ENCODE peak calls at places on chromosomes 12 and 14, in ten cellular contexts. U is stomach, N is psoas muscle, T is fibroblast of lung, S is mucosa of descending colon, P is coronary artery, J is fibroblast of mammary gland, W is fibroblast of villous mesenchyme, Z is mammary epithelial cell, G is brain microvascular endothelial cell. H is an unnamed sample.

GRCh38 chr14:74763803-74764531 is 851 bp downstream of the YLPM1 start:
- DNase-seq in S (no peak), U (no peak), Z (peak), P (peak), W (peak), G (peak), T (peak), N (no peak), J (peak), H (peak)

GRCh38 chr12:72547593-72547992 is 275.4 kb downstream of the TRHDE start:
- DNase-seq in G (no peak), T (peak), U (no peak), N (no peak), P (no peak), J (peak), W (peak), S (no peak), Z (peak), H (no peak)

GRCh38 chr14:80930836-80931389 is 10.6 kb downstream of the CEP128 start:
- DNase-seq in Z (peak), W (peak), N (no peak), T (peak), S (no peak), P (no peak), U (no peak), G (peak), J (peak), H (peak)

GRCh38 chr14:40417777-40418401 is 985.7 kb upstream of the FBXO33 start:
- DNase-seq in T (no peak), S (no peak), J (peak), U (peak), W (no peak), Z (no peak), N (no peak), G (no peak), P (no peak), H (peak)

GRCh38 chr12:95805864-95806669 is 15.5 kb upstream of the NTN4 start:
- DNase-seq in S (no peak), J (peak), G (peak), U (no peak), W (peak), P (no peak), T (peak), Z (peak), N (peak), H (peak)

GRCh38 chr12:52628111-52628507 is 9.8 kb upstream of the KRT73 start:
- DNase-seq in N (no peak), P (peak), Z (no peak), U (no peak), S (no peak), W (no peak), T (no peak), G (no peak), J (no peak), H (no peak)

GRCh38 chr12:64083285-64084210 is 138.5 kb downstream of the KICS2 start:
- DNase-seq in T (peak), P (no peak), N (peak), G (peak), S (peak), U (peak), W (peak), J (peak), Z (peak), H (peak)

GRCh38 chr12:94575645-94576393 is 74.5 kb downstream of the TMCC3 start:
- DNase-seq in S (no peak), W (peak), T (no peak), J (no peak), Z (no peak), N (no peak), U (no peak), G (no peak), P (no peak), H (no peak)

GRCh38 chr14:52013984-52014600 is 24.7 kb downstream of the RTRAF start:
- DNase-seq in S (no peak), Z (no peak), N (no peak), J (no peak), P (no peak), U (no peak), G (no peak), T (no peak), W (no peak), H (no peak)

GRCh38 chr14:64753374-64753773 is 49.1 kb downstream of the PLEKHG3 start:
- DNase-seq in W (no peak), S (no peak), T (no peak), J (no peak), N (no peak), P (no peak), Z (no peak), G (no peak), U (no peak), H (no peak)

GRCh38 chr14:92154283-92154942 is 32.6 kb downstream of the CPSF2 start:
- DNase-seq in P (no peak), U (no peak), G (no peak), J (peak), Z (no peak), N (no peak), T (peak), S (no peak), W (no peak), H (peak)

GRCh38 chr14:24080888-24081738 is 9.8 kb downstream of the CPNE6 start:
- DNase-seq in P (no peak), G (no peak), W (peak), U (peak), S (peak), N (peak), J (peak), Z (peak), T (no peak), H (peak)

GRCh38 chr14:37150414-37150813 is 22.0 kb downstream of the SLC25A21 start:
- DNase-seq in W (peak), P (no peak), U (no peak), T (peak), G (peak), J (peak), N (no peak), S (no peak), Z (peak), H (peak)

GRCh38 chr14:61471297-61471980 is 150.1 kb downstream of the PRKCH start:
- DNase-seq in W (peak), J (peak), N (no peak), P (no peak), G (peak), T (no peak), S (no peak), Z (no peak), U (no peak), H (peak)

GRCh38 chr14:97655169-97655948 is 858.2 kb downstream of the VRK1 start:
- DNase-seq in N (no peak), Z (no peak), W (no peak), P (no peak), G (no peak), U (no peak), S (no peak), J (no peak), T (no peak), H (no peak)

GRCh38 chr14:98900721-98901272 is 371.2 kb downstream of the BCL11B start:
- DNase-seq in P (no peak), N (no peak), W (no peak), U (no peak), J (no peak), S (no peak), Z (no peak), T (no peak), G (no peak), H (no peak)

GRCh38 chr14:73783107-73783727 is 68.4 kb upstream of the PTGR2 start:
- DNase-seq in P (no peak), U (no peak), J (no peak), S (no peak), N (no peak), Z (no peak), G (no peak), T (no peak), W (peak), H (no peak)

GRCh38 chr14:93395227-93395626 is 35.5 kb upstream of the UNC79 start:
- DNase-seq in W (no peak), S (no peak), N (no peak), T (no peak), Z (no peak), U (no peak), P (no peak), G (no peak), J (no peak), H (no peak)

GRCh38 chr12:32891526-32891925 is 5.1 kb downstream of the PKP2 start:
- DNase-seq in J (no peak), T (no peak), N (no peak), W (no peak), G (no peak), U (no peak), Z (no peak), P (no peak), S (no peak), H (peak)

GRCh38 chr14:36807727-36808126 is 146.1 kb downstream of the PAX9 start:
- DNase-seq in P (no peak), N (no peak), U (no peak), J (no peak), Z (no peak), W (no peak), G (no peak), T (no peak), S (no peak), H (no peak)

GRCh38 chr14:26216797-26217196 is 381.0 kb downstream of the NOVA1 start:
- DNase-seq in J (no peak), Z (no peak), N (no peak), G (no peak), T (no peak), P (no peak), W (no peak), U (no peak), S (no peak), H (no peak)

GRCh38 chr12:10069099-10069498 is 29.7 kb downstream of the CLEC1A start:
- DNase-seq in T (peak), W (peak), J (peak), P (no peak), S (no peak), U (no peak), Z (no peak), G (no peak), N (no peak), H (no peak)

GRCh38 chr12:1083086-1083887 is 92.3 kb downstream of the ERC1 start:
- DNase-seq in W (no peak), T (no peak), U (no peak), G (peak), Z (no peak), P (no peak), J (peak), N (no peak), S (no peak), H (peak)

GRCh38 chr14:65261425-65261920 is 151.1 kb upstream of the FUT8 start:
- DNase-seq in T (no peak), G (no peak), N (no peak), Z (no peak), S (no peak), J (peak), P (no peak), U (no peak), W (no peak), H (peak)

GRCh38 chr12:108895220-108895802 is 15.4 kb downstream of the DAO start:
- DNase-seq in G (no peak), S (no peak), N (no peak), W (no peak), T (no peak), J (no peak), U (no peak), P (no peak), Z (no peak), H (no peak)

GRCh38 chr12:118866346-118866745 is 115.0 kb upstream of the SRRM4 start:
- DNase-seq in J (no peak), G (no peak), P (no peak), T (no peak), N (no peak), W (no peak), U (no peak), Z (no peak), S (no peak), H (no peak)

GRCh38 chr12:45622210-45622937 is 107.1 kb upstream of the ARID2 start:
- DNase-seq in U (no peak), G (no peak), J (peak), P (no peak), Z (no peak), S (no peak), T (no peak), N (no peak), W (no peak), H (no peak)

GRCh38 chr14:97287956-97288355 is 490.8 kb downstream of the VRK1 start:
- DNase-seq in Z (no peak), N (no peak), S (no peak), J (no peak), T (no peak), G (no peak), P (no peak), W (no peak), U (no peak), H (no peak)

GRCh38 chr12:121241203-121241970 is 31.5 kb downstream of the P2RX4 start:
- DNase-seq in Z (no peak), T (no peak), S (peak), G (no peak), J (no peak), P (no peak), U (no peak), W (peak), N (no peak), H (no peak)
- H3K4me3 ChIP-seq in Z (no peak), T (no peak), S (no peak), G (no peak), J (no peak), P (peak), U (no peak), W (no peak), N (no peak), H (no peak)

DNA sequence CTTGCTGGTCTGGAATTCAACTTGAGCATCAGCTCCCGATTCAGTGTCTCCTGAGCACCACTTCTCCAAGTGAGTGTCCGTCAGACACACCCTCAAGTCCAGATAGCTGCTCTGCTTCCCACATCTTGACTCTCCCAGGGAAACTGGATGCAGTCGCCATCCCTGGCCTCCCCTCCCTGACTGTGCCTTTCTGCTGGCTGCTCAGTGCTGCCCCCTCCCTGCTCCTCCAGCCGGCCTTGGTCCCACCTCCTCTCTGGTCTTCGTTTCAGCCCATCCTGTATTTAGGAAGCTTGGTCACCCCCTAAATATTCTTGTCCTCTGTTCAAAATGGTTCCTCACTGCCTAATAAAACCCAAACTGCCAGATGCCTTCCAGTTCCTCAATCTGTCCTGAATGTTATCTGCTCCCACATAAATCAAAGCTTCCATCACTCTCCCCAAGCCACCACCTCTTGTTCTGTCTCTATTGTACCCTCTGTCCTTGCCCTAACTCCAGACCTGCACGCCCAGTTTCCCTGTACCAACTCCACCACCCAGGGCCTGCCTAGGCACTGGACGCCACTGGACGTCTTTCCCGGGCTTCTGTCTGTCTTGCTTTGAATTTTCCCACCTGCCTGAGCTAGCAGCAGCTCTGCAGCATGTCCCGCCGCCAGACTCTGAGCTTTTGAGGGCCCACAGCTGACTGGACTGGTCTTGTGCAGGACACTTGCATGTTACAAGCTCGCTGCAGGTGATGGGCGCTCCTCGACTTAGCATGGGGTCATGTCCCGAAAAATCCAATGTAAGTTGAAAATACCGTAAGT is 33.8 kb downstream of the CCDC92 start:
- DNase-seq in S (no peak), U (no peak), P (no peak), W (no peak), N (no peak), G (no peak), T (no peak), J (peak), Z (no peak), H (no peak)
- TF ChIP-seq CTCF in S (no peak), U (no peak), P (no peak), W (peak), N (peak), G (peak), T (no peak), J (peak), Z (peak), H (peak)

DNA sequence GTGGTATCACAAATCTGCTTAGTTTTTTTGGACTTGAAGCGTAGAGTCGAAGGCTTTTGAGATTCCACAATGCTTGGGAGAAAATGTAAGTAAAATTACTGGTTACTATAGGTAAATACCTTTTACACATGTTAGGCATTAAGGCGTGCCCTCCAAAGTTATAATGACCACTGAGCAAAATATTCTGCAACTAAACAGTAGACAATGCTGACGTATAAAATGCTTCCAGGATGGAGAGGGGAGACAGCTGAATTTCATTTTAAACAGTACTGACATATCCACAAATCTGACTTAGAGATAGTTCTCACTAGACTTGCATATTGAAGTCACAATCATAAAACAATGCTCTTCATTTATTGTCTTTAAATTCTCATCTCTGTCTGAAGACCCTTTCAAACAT is 144.5 kb upstream of the DCN start:
- DNase-seq in Z (no peak), N (no peak), T (peak), S (no peak), P (no peak), J (peak), G (no peak), U (no peak), W (no peak), H (peak)
- H3K4me3 ChIP-seq in Z (no peak), N (no peak), T (peak), S (no peak), P (peak), J (peak), G (no peak), U (no peak), W (no peak), H (no peak)

GRCh38 chr14:89042021-89042420 is 217.6 kb downstream of the TTC8 start:
- DNase-seq in G (no peak), T (no peak), S (no peak), N (no peak), Z (no peak), J (no peak), W (no peak), U (no peak), P (no peak), H (no peak)

GRCh38 chr14:89037065-89037464 is 212.6 kb downstream of the TTC8 start:
- DNase-seq in W (no peak), N (no peak), P (no peak), J (no peak), U (no peak), Z (no peak), S (no peak), G (no peak), T (no peak), H (no peak)

GRCh38 chr14:89040080-89040437 is 215.6 kb downstream of the TTC8 start:
- DNase-seq in J (no peak), P (no peak), Z (no peak), T (no peak), U (no peak), N (no peak), S (no peak), G (no peak), W (no peak), H (no peak)

GRCh38 chr14:89041245-89041585 is 216.8 kb downstream of the TTC8 start:
- DNase-seq in U (peak), S (peak), Z (peak), T (no peak), G (no peak), P (no peak), N (peak), W (no peak), J (no peak), H (no peak)

DNA sequence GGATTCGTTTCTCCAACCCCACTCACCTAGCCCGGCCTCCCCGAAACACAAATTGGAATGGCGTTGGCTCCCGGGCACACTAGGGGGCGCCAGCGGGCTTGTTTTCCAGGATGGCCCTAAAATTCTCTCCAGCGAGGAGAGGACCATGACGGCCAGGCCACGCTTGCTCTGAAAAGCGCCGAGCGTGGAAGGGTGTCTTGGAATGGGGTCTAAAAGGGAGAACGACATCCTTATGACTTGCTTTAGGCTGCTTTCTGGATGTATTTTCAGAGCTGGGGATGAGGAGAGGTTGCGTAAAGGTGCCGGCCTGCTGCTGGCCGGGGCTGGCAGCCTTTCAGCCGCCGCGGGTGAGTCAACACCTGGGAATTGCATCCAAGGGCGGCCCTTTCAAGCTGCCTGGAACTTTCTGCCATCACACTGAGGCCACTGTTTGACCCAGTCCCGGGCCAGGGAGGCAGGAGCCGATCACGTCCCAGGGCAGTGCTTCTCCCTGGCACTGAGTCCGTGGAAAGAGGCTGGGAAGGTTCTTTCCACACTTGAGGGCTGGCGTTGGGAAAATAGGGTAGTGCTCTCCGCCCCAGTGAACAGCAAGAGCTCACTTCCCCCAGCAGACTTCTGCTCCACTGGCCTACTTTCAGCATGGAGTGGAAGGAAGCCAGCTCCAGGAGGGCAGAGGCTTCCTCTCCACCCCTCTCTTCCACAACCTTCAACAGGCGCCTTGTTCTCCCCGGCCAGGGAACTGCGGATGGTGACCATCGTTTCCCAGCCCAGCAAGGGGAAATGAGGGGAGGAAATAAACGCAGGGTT is 216.2 kb downstream of the TTC8 start:
- DNase-seq in N (peak), U (peak), G (peak), J (peak), T (peak), S (peak), W (peak), Z (peak), P (peak), H (peak)
- TF ChIP-seq CTCF in N (peak), U (peak), G (peak), J (peak), T (peak), S (peak), W (peak), Z (peak), P (peak), H (peak)

GRCh38 chr12:15887043-15887817 is 5.0 kb downstream of the STRAP start:
- DNase-seq in J (no peak), W (no peak), G (no peak), U (no peak), T (no peak), P (no peak), S (no peak), N (no peak), Z (no peak), H (no peak)

GRCh38 chr12:15880721-15881120 is 1.5 kb upstream of the STRAP start:
- DNase-seq in U (no peak), J (no peak), P (no peak), S (no peak), T (no peak), W (no peak), Z (no peak), G (no peak), N (no peak), H (no peak)

GRCh38 chr12:15883536-15883935 is 1.3 kb downstream of the STRAP start:
- DNase-seq in J (peak), G (no peak), Z (peak), W (peak), U (no peak), N (no peak), S (no peak), T (no peak), P (no peak), H (no peak)

GRCh38 chr12:15882055-15882971 is at the start of gene STRAP:
- DNase-seq in Z (peak), U (peak), J (peak), G (peak), T (peak), N (peak), P (peak), W (peak), S (peak), H (peak)

DNA sequence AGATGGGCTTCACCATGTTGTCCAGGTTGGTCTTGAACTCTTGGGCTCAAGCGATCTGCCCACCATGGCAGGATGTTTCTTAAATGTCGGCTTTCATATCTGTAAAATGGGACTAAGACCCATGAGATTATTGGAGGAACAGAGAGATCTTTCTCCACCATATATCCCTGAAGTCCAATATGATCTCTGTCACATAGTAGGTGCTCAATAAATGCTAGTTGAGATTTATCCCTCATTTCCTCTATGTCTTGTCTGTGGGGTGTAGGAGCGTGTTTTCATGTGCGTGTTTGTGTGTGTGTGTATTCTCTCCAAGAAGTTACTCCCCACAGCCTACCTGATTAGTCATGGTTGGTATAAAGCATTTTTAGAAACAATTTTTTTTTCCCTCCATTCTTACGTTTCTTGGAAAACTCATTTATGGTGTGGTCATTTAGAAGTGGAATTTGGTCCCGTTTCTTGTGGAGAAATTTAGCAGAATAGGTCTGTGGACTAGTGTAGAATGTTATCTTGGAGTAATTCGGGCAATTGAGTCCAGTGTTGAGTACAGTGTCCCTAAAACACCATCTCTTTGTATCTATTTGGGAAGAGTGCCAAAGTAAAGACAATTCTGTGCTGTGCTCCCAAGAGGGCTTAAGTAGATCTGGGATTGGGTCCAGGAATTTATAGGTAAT is 4.3 kb downstream of the STRAP start:
- DNase-seq in T (no peak), W (no peak), N (no peak), P (no peak), J (peak), G (no peak), Z (no peak), S (no peak), U (no peak), H (peak)
- H3K4me3 ChIP-seq in T (no peak), W (no peak), N (no peak), P (peak), J (no peak), G (no peak), Z (no peak), S (no peak), U (no peak), H (no peak)